ENCODE peak calls at places on chromosomes 13 and 19, in ten cellular contexts. F is amygdala; G is putamen; O is AG10803; U is head of caudate nucleus; Z is kidney; Q is stimulated activated CD8-positive, alpha-beta memory T cell treated with anti-CD3 and anti-CD28 coated beads, Interleukin-7, amount 100 ng/mL, for 4 hours; L is activated T-cell treated with anti-CD3 and anti-CD28 coated beads, Interleukin-2, amount 50 U/mL, for 72 hours; T is iPS-NIHi11; J is NCI-H446. M is an unnamed sample.

GRCh38 chr13:50222569-50223332 is 207.5 kb downstream of the KCNRG start:
- DNase-seq in T (no peak), U (peak; percentile 62), F (no peak), L (no peak), G (no peak), Q (no peak), J (no peak), Z (peak; percentile 94), O (peak; percentile 95), M (no peak)

GRCh38 chr19:54391589-54392061 is 23.6 kb upstream of the TTYH1 start:
- DNase-seq in U (no peak), L (no peak), Z (no peak), F (no peak), T (peak; percentile 20), O (no peak), J (no peak), Q (no peak), G (no peak), M (no peak)

GRCh38 chr19:56823956-56824355 is 16.6 kb downstream of the PEG3 start:
- DNase-seq in U (no peak), L (no peak), T (no peak), F (no peak), Z (no peak), Q (no peak), G (no peak), O (no peak), J (no peak), M (no peak)

GRCh38 chr13:59641758-59642157 is 522.0 kb downstream of the DIAPH3 start:
- DNase-seq in G (no peak), J (no peak), L (no peak), O (peak; percentile 45), Z (no peak), T (no peak), Q (no peak), U (no peak), F (no peak), M (no peak)

GRCh38 chr13:33138441-33138840 is 122.2 kb downstream of the KL start:
- DNase-seq in Q (no peak), Z (no peak), O (no peak), T (no peak), F (no peak), U (no peak), L (no peak), G (no peak), J (no peak), M (no peak)

GRCh38 chr13:30763786-30764440 is 28.6 kb downstream of the ALOX5AP start:
- DNase-seq in O (no peak), Z (no peak), F (no peak), T (no peak), U (no peak), G (no peak), J (no peak), Q (no peak), L (no peak), M (no peak)

GRCh38 chr19:31127132-31127967 is 221.9 kb downstream of the TSHZ3 start:
- DNase-seq in T (no peak), Z (no peak), G (no peak), F (no peak), Q (no peak), L (no peak), U (no peak), J (no peak), O (peak; percentile 97), M (no peak)

GRCh38 chr19:2099937-2100718 is 3.4 kb downstream of the IZUMO4 start:
- DNase-seq in G (no peak), L (no peak), J (no peak), F (no peak), O (no peak), Q (no peak), Z (no peak), T (no peak), U (no peak), M (no peak)

GRCh38 chr13:45781553-45782326 is 69.8 kb downstream of the SIAH3 start:
- DNase-seq in U (no peak), Z (peak; percentile 79), J (peak; percentile 83), Q (no peak), L (no peak), F (no peak), O (no peak), T (peak; percentile 25), G (no peak), M (no peak)

GRCh38 chr13:34863360-34864135 is 78.5 kb upstream of the NBEA start:
- DNase-seq in L (no peak), G (no peak), U (no peak), T (no peak), O (peak; percentile 79), J (no peak), F (no peak), Q (no peak), Z (no peak), M (no peak)

GRCh38 chr13:30142502-30143211 is 164.7 kb downstream of the KATNAL1 start:
- DNase-seq in Z (no peak), T (peak; percentile 33), G (no peak), Q (no peak), F (no peak), J (no peak), U (no peak), L (peak; percentile 27), O (peak; percentile 100), M (no peak)

GRCh38 chr19:6967962-6968361 is 53.3 kb downstream of the MBD3L2B start:
- DNase-seq in F (no peak), L (no peak), J (no peak), T (no peak), U (no peak), Z (no peak), Q (no peak), G (no peak), O (no peak), M (no peak)

GRCh38 chr13:39263033-39263432 is 224.8 kb downstream of the NHLRC3 start:
- DNase-seq in F (peak; percentile 3), O (peak; percentile 17), T (peak; percentile 62), J (peak; percentile 67), U (peak; percentile 56), L (peak; percentile 56), Z (no peak), G (peak; percentile 65), Q (no peak), M (peak; percentile 39)

GRCh38 chr13:48603375-48603774 is 50.4 kb upstream of the CYSLTR2 start:
- DNase-seq in G (no peak), O (no peak), L (no peak), F (no peak), T (no peak), Z (no peak), U (no peak), Q (no peak), J (no peak), M (no peak)

GRCh38 chr13:97720881-97721280 is 232.6 kb upstream of the IPO5 start:
- DNase-seq in U (no peak), Q (no peak), L (no peak), F (no peak), G (no peak), T (no peak), J (no peak), Z (no peak), O (no peak), M (no peak)

GRCh38 chr13:79081942-79082341 is 324.1 kb downstream of the RBM26 start:
- DNase-seq in F (no peak), L (no peak), J (no peak), U (no peak), Q (no peak), Z (no peak), T (no peak), G (no peak), O (no peak), M (no peak)

GRCh38 chr13:84050551-84050950 is 168.3 kb upstream of the SLITRK1 start:
- DNase-seq in J (no peak), L (no peak), G (no peak), Q (no peak), T (no peak), O (peak; percentile 25), Z (no peak), U (no peak), F (no peak), M (no peak)

GRCh38 chr19:4870025-4870700 is 2.7 kb upstream of the PLIN3 start:
- DNase-seq in J (no peak), Z (no peak), G (no peak), L (peak; percentile 48), O (peak; percentile 94), U (no peak), F (no peak), Q (no peak), T (peak; percentile 11), M (no peak)

GRCh38 chr19:15498910-15499309 is 9.4 kb upstream of the CYP4F22 start:
- DNase-seq in L (no peak), J (no peak), O (no peak), T (no peak), U (no peak), Z (no peak), F (no peak), Q (no peak), G (peak; percentile 7), M (no peak)

GRCh38 chr19:29475469-29475868 is 50.3 kb upstream of the VSTM2B start:
- DNase-seq in Z (no peak), U (no peak), T (no peak), G (no peak), L (no peak), Q (no peak), F (no peak), O (no peak), J (no peak), M (no peak)

GRCh38 chr19:35596366-35596999 is 10.5 kb downstream of the PMIS2 start:
- DNase-seq in U (no peak), L (peak; percentile 45), J (no peak), G (no peak), F (no peak), T (peak; percentile 62), Q (no peak), Z (no peak), O (no peak), M (peak; percentile 24)

GRCh38 chr13:82647540-82647939 is 1234.7 kb downstream of the SLITRK1 start:
- DNase-seq in Q (no peak), G (no peak), T (peak; percentile 5), J (no peak), L (no peak), O (no peak), Z (no peak), U (no peak), F (no peak), M (no peak)

GRCh38 chr19:29106353-29106885 is 106.5 kb downstream of the UQCRFS1 start:
- DNase-seq in F (no peak), J (no peak), Q (no peak), Z (no peak), L (no peak), O (no peak), U (no peak), G (no peak), T (no peak), M (no peak)

GRCh38 chr19:54481326-54481930 is 8.3 kb upstream of the CDC42EP5 start:
- DNase-seq in J (peak; percentile 15), L (peak; percentile 47), Q (no peak), F (no peak), O (peak; percentile 41), U (peak; percentile 60), G (no peak), Z (peak; percentile 48), T (peak; percentile 75), M (peak; percentile 65)

GRCh38 chr19:2371656-2372055 is 11.6 kb downstream of the TMPRSS9 start:
- DNase-seq in J (no peak), Q (no peak), Z (no peak), G (no peak), F (no peak), L (no peak), U (no peak), O (peak; percentile 38), T (no peak), M (no peak)

GRCh38 chr13:21203132-21203531 is 26.7 kb downstream of the MRPL57 start:
- DNase-seq in L (no peak), J (no peak), Q (no peak), U (no peak), F (no peak), O (no peak), G (no peak), Z (no peak), T (no peak), M (no peak)

GRCh38 chr19:28521169-28521568 is 691.8 kb downstream of the UQCRFS1 start:
- DNase-seq in O (no peak), Q (no peak), J (no peak), F (no peak), T (no peak), G (no peak), L (no peak), Z (no peak), U (no peak), M (no peak)

GRCh38 chr19:54168174-54168917 is 4.6 kb downstream of the TMC4 start:
- DNase-seq in U (peak; percentile 95), O (peak; percentile 76), F (peak; percentile 70), G (peak; percentile 74), T (peak; percentile 89), Q (peak; percentile 78), J (peak; percentile 79), Z (peak; percentile 96), L (peak; percentile 94), M (peak; percentile 92)

M was measured in erythroblast.